ENCODE peak calls at places on chromosome 3, in four cellular contexts. One of them, this sample, is unnamed.

GRCh38 chr3:23481660-23482278 is 278.6 kb downstream of the UBE2E2 start:
- DNase-seq in B cell: no peak
- DNase-seq in NCI-H1092: no peak
- DNase-seq in dermis blood vessel endothelial cell: no peak
- DNase-seq in this sample: no peak

GRCh38 chr3:42490243-42490642 is 12.2 kb upstream of the VIPR1 start:
- DNase-seq in B cell: peak
- DNase-seq in NCI-H1092: no peak
- DNase-seq in dermis blood vessel endothelial cell: peak
- DNase-seq in this sample: no peak

GRCh38 chr3:37072892-37073291 is 79.6 kb downstream of the MLH1 start:
- DNase-seq in NCI-H1092: no peak
- DNase-seq in dermis blood vessel endothelial cell: peak
- DNase-seq in B cell: no peak
- DNase-seq in this sample: no peak

GRCh38 chr3:188469228-188469885 is 315.4 kb downstream of the LPP start:
- DNase-seq in dermis blood vessel endothelial cell: no peak
- DNase-seq in NCI-H1092: no peak
- DNase-seq in B cell: no peak
- DNase-seq in this sample: no peak

GRCh38 chr3:74614133-74614967 is at the start of gene CNTN3:
- DNase-seq in B cell: no peak
- DNase-seq in dermis blood vessel endothelial cell: no peak
- DNase-seq in NCI-H1092: peak
- DNase-seq in this sample: no peak

GRCh38 chr3:36319683-36320082 is 60.6 kb upstream of the STAC start:
- DNase-seq in B cell: no peak
- DNase-seq in NCI-H1092: no peak
- DNase-seq in dermis blood vessel endothelial cell: no peak
- DNase-seq in this sample: no peak

GRCh38 chr3:57709559-57709958 is 16.7 kb upstream of the DENND6A start:
- DNase-seq in dermis blood vessel endothelial cell: peak
- DNase-seq in NCI-H1092: no peak
- DNase-seq in B cell: no peak
- DNase-seq in this sample: no peak

GRCh38 chr3:182323898-182324297 is 469.4 kb upstream of the ATP11B start:
- DNase-seq in NCI-H1092: no peak
- DNase-seq in dermis blood vessel endothelial cell: no peak
- DNase-seq in B cell: no peak
- DNase-seq in this sample: no peak

GRCh38 chr3:146117406-146118285 is 43.3 kb downstream of the PLOD2 start:
- DNase-seq in B cell: no peak
- DNase-seq in dermis blood vessel endothelial cell: no peak
- DNase-seq in NCI-H1092: no peak
- DNase-seq in this sample: no peak

GRCh38 chr3:100401674-100402036 is 316 bp downstream of the LNP1 start:
- DNase-seq in NCI-H1092: peak
- DNase-seq in dermis blood vessel endothelial cell: peak
- DNase-seq in B cell: peak
- DNase-seq in this sample: no peak

GRCh38 chr3:56839784-56840724 is 38.3 kb upstream of the ARHGEF3 start:
- DNase-seq in B cell: no peak
- DNase-seq in dermis blood vessel endothelial cell: peak
- DNase-seq in NCI-H1092: no peak
- DNase-seq in this sample: no peak

GRCh38 chr3:52021869-52022268 is 26.2 kb upstream of the RPL29 start:
- DNase-seq in dermis blood vessel endothelial cell: no peak
- DNase-seq in B cell: no peak
- DNase-seq in NCI-H1092: peak
- DNase-seq in this sample: no peak

GRCh38 chr3:45553469-45553974 is 41.0 kb upstream of the LIMD1 start:
- DNase-seq in NCI-H1092: no peak
- DNase-seq in dermis blood vessel endothelial cell: peak
- DNase-seq in B cell: no peak
- DNase-seq in this sample: no peak

GRCh38 chr3:32175607-32176197 is 62.8 kb upstream of the CMTM8 start:
- DNase-seq in dermis blood vessel endothelial cell: peak
- DNase-seq in B cell: no peak
- DNase-seq in NCI-H1092: peak
- DNase-seq in this sample: no peak

GRCh38 chr3:83216919-83217594 is 1455.6 kb upstream of the GBE1 start:
- DNase-seq in B cell: no peak
- DNase-seq in dermis blood vessel endothelial cell: no peak
- DNase-seq in NCI-H1092: no peak
- DNase-seq in this sample: no peak

GRCh38 chr3:131393056-131393455 is 11.5 kb downstream of the NUDT16 start:
- DNase-seq in B cell: no peak
- DNase-seq in dermis blood vessel endothelial cell: no peak
- DNase-seq in NCI-H1092: no peak
- DNase-seq in this sample: no peak

GRCh38 chr3:48655586-48655985 is 7.1 kb downstream of the CELSR3 start:
- DNase-seq in dermis blood vessel endothelial cell: no peak
- DNase-seq in NCI-H1092: no peak
- DNase-seq in B cell: peak
- DNase-seq in this sample: no peak

GRCh38 chr3:39251576-39251975 is 28.3 kb downstream of the CX3CR1 start:
- DNase-seq in NCI-H1092: no peak
- DNase-seq in B cell: no peak
- DNase-seq in dermis blood vessel endothelial cell: no peak
- DNase-seq in this sample: no peak

GRCh38 chr3:45210308-45211038 is 15.6 kb downstream of the TMEM158 start:
- DNase-seq in B cell: peak
- DNase-seq in NCI-H1092: no peak
- DNase-seq in dermis blood vessel endothelial cell: peak
- DNase-seq in this sample: no peak

GRCh38 chr3:105502333-105502732 is 135.6 kb downstream of the ALCAM start:
- DNase-seq in dermis blood vessel endothelial cell: no peak
- DNase-seq in NCI-H1092: peak
- DNase-seq in B cell: no peak
- DNase-seq in this sample: no peak

GRCh38 chr3:175358935-175359334 is 499.8 kb downstream of the NAALADL2 start:
- DNase-seq in B cell: no peak
- DNase-seq in dermis blood vessel endothelial cell: no peak
- DNase-seq in NCI-H1092: no peak
- DNase-seq in this sample: no peak

GRCh38 chr3:120498947-120499346 is 48.2 kb upstream of the FSTL1 start:
- DNase-seq in B cell: no peak
- DNase-seq in dermis blood vessel endothelial cell: peak
- DNase-seq in NCI-H1092: no peak
- DNase-seq in this sample: no peak

GRCh38 chr3:140007946-140008692 is 73.1 kb downstream of the CLSTN2 start:
- DNase-seq in NCI-H1092: peak
- DNase-seq in dermis blood vessel endothelial cell: no peak
- DNase-seq in B cell: no peak
- DNase-seq in this sample: no peak

GRCh38 chr3:161409069-161409468 is 37.8 kb upstream of the SPTSSB start:
- DNase-seq in NCI-H1092: peak
- DNase-seq in dermis blood vessel endothelial cell: peak
- DNase-seq in B cell: no peak
- DNase-seq in this sample: no peak

GRCh38 chr3:170442945-170443344 is 24.3 kb downstream of the CLDN11 start:
- DNase-seq in NCI-H1092: no peak
- DNase-seq in dermis blood vessel endothelial cell: no peak
- DNase-seq in B cell: no peak
- DNase-seq in this sample: no peak

GRCh38 chr3:156728267-156728985 is 54.0 kb downstream of the TIPARP start:
- DNase-seq in dermis blood vessel endothelial cell: no peak
- DNase-seq in NCI-H1092: peak
- DNase-seq in B cell: no peak
- DNase-seq in this sample: no peak

GRCh38 chr3:196288141-196288460 is 575 bp upstream of the PCYT1A start:
- DNase-seq in dermis blood vessel endothelial cell: peak
- DNase-seq in B cell: no peak
- DNase-seq in NCI-H1092: peak
- DNase-seq in this sample: no peak

GRCh38 chr3:62532796-62533195 is 159.4 kb upstream of the FEZF2 start:
- DNase-seq in NCI-H1092: no peak
- DNase-seq in dermis blood vessel endothelial cell: no peak
- DNase-seq in B cell: no peak
- DNase-seq in this sample: no peak

This sample was measured in NCI-H1436 treated with DMSO at 0.1 percent for 48 hours.